ENCODE peak calls at places on chromosomes 2 and 18, in nine cellular contexts. L is spleen, Y is A549, T is IMR-90, D is foreskin fibroblast, W is Peyer's patch, C is fibroblast of the aortic adventitia, A is heart right ventricle, P is AG09309. X is an unnamed sample.

GRCh38 chr2:5164806-5165525 is 527.2 kb upstream of the SOX11 start:
- DNase-seq in L (no peak), Y (no peak), T (peak), D (peak), W (no peak), C (peak), A (no peak), P (peak), X (no peak)

GRCh38 chr2:232478571-232479340 is 8.9 kb downstream of the ECEL1 start:
- DNase-seq in L (peak), Y (no peak), T (no peak), D (no peak), W (no peak), C (no peak), A (no peak), P (no peak), X (no peak)

GRCh38 chr18:48222118-48222517 is 187.1 kb downstream of the ZBTB7C start:
- DNase-seq in L (no peak), Y (no peak), T (no peak), D (peak), W (no peak), C (peak), A (peak), P (no peak), X (peak)

GRCh38 chr2:128386066-128386465 is 67.4 kb upstream of the HS6ST1 start:
- DNase-seq in L (peak), Y (no peak), T (no peak), D (no peak), W (no peak), C (no peak), A (no peak), P (no peak), X (no peak)

GRCh38 chr2:232588680-232589585 is 38.4 kb downstream of the EIF4E2 start:
- DNase-seq in L (no peak), Y (peak), T (peak), D (peak), W (no peak), C (peak), A (peak), P (peak), X (no peak)

GRCh38 chr2:41937464-41937861 is 110.4 kb upstream of the PKDCC start:
- DNase-seq in L (no peak), Y (no peak), T (peak), D (no peak), W (no peak), C (peak), A (no peak), P (no peak), X (no peak)

GRCh38 chr18:74493689-74494088 is 2.5 kb upstream of the CNDP2 start:
- DNase-seq in L (no peak), Y (peak), T (peak), D (peak), W (peak), C (peak), A (peak), P (no peak), X (no peak)

GRCh38 chr18:79442508-79443221 is 46.9 kb downstream of the NFATC1 start:
- DNase-seq in L (no peak), Y (no peak), T (no peak), D (no peak), W (peak), C (peak), A (no peak), P (no peak), X (no peak)

GRCh38 chr2:197538412-197538811 is 22.5 kb downstream of the MOB4 start:
- DNase-seq in L (no peak), Y (no peak), T (peak), D (peak), W (no peak), C (peak), A (no peak), P (no peak), X (no peak)

GRCh38 chr2:15630121-15630957 is 38.7 kb downstream of the DDX1 start:
- DNase-seq in L (no peak), Y (no peak), T (no peak), D (no peak), W (no peak), C (no peak), A (no peak), P (no peak), X (no peak)

GRCh38 chr2:70041666-70042065 is 45.6 kb upstream of the PCBP1 start:
- DNase-seq in L (no peak), Y (no peak), T (peak), D (no peak), W (no peak), C (peak), A (no peak), P (no peak), X (no peak)

GRCh38 chr2:37676274-37676673 is 4.8 kb upstream of the CDC42EP3 start:
- DNase-seq in L (no peak), Y (peak), T (peak), D (no peak), W (no peak), C (peak), A (no peak), P (no peak), X (peak)

GRCh38 chr2:45568935-45569334 is 42.1 kb downstream of the SRBD1 start:
- DNase-seq in L (no peak), Y (no peak), T (no peak), D (no peak), W (no peak), C (no peak), A (no peak), P (no peak), X (no peak)

GRCh38 chr2:118670868-118671267 is 176.6 kb downstream of the EN1 start:
- DNase-seq in L (no peak), Y (no peak), T (peak), D (peak), W (no peak), C (peak), A (no peak), P (no peak), X (no peak)

GRCh38 chr18:75896865-75897264 is 469.4 kb upstream of the SMIM21 start:
- DNase-seq in L (no peak), Y (peak), T (no peak), D (no peak), W (no peak), C (no peak), A (no peak), P (no peak), X (no peak)

GRCh38 chr2:35973132-35973736 is 382.3 kb upstream of the CRIM1 start:
- DNase-seq in L (no peak), Y (peak), T (peak), D (peak), W (no peak), C (no peak), A (no peak), P (no peak), X (peak)

GRCh38 chr2:111659361-111660281 is 224.4 kb downstream of the ANAPC1 start:
- DNase-seq in L (no peak), Y (peak), T (peak), D (peak), W (no peak), C (peak), A (no peak), P (peak), X (peak)

GRCh38 chr18:44229693-44230108 is 451.0 kb upstream of the SETBP1 start:
- DNase-seq in L (no peak), Y (no peak), T (peak), D (peak), W (no peak), C (peak), A (peak), P (peak), X (peak)

GRCh38 chr18:9943311-9943710 is 29.5 kb downstream of the VAPA start:
- DNase-seq in L (no peak), Y (no peak), T (no peak), D (no peak), W (no peak), C (no peak), A (no peak), P (no peak), X (no peak)

GRCh38 chr18:31590570-31590969 is 1.1 kb upstream of the TTR start:
- DNase-seq in L (no peak), Y (no peak), T (no peak), D (no peak), W (no peak), C (no peak), A (no peak), P (no peak), X (no peak)

GRCh38 chr18:76145506-76145905 is 349.5 kb downstream of the ZNF516 start:
- DNase-seq in L (no peak), Y (no peak), T (no peak), D (no peak), W (no peak), C (no peak), A (no peak), P (no peak), X (no peak)

GRCh38 chr2:120512321-120512710 is 166.4 kb downstream of the INHBB start:
- DNase-seq in L (peak), Y (no peak), T (no peak), D (no peak), W (no peak), C (no peak), A (no peak), P (no peak), X (no peak)

GRCh38 chr18:63788447-63789096 is 13.4 kb downstream of the SERPINB7 start:
- DNase-seq in L (no peak), Y (peak), T (peak), D (peak), W (no peak), C (peak), A (no peak), P (peak), X (peak)

GRCh38 chr2:41948397-41948763 is 99.4 kb upstream of the PKDCC start:
- DNase-seq in L (no peak), Y (no peak), T (no peak), D (no peak), W (no peak), C (no peak), A (no peak), P (no peak), X (no peak)

GRCh38 chr2:196293751-196294486 is 122.5 kb upstream of the STK17B start:
- DNase-seq in L (no peak), Y (peak), T (peak), D (peak), W (no peak), C (peak), A (no peak), P (peak), X (no peak)

GRCh38 chr2:64645014-64645418 is 8.7 kb downstream of the SERTAD2 start:
- DNase-seq in L (no peak), Y (peak), T (peak), D (peak), W (no peak), C (peak), A (peak), P (peak), X (no peak)

GRCh38 chr18:7980136-7980535 is 413.0 kb downstream of the PTPRM start:
- DNase-seq in L (no peak), Y (no peak), T (no peak), D (no peak), W (no peak), C (no peak), A (no peak), P (no peak), X (no peak)

GRCh38 chr2:224211821-224212220 is 172.7 kb upstream of the SERPINE2 start:
- DNase-seq in L (no peak), Y (no peak), T (no peak), D (no peak), W (no peak), C (peak), A (no peak), P (no peak), X (no peak)

GRCh38 chr18:24136967-24137373 is 1.9 kb upstream of the CABYR start:
- DNase-seq in L (no peak), Y (no peak), T (peak), D (no peak), W (no peak), C (no peak), A (no peak), P (no peak), X (no peak)

GRCh38 chr2:221100467-221101089 is 471.5 kb downstream of the EPHA4 start:
- DNase-seq in L (no peak), Y (no peak), T (no peak), D (no peak), W (no peak), C (no peak), A (no peak), P (no peak), X (peak)
- TF ChIP-seq CTCF in L (no peak), Y (peak), T (peak), D (peak), W (no peak), C (no peak), A (peak), P (peak), X (peak)

DNA sequence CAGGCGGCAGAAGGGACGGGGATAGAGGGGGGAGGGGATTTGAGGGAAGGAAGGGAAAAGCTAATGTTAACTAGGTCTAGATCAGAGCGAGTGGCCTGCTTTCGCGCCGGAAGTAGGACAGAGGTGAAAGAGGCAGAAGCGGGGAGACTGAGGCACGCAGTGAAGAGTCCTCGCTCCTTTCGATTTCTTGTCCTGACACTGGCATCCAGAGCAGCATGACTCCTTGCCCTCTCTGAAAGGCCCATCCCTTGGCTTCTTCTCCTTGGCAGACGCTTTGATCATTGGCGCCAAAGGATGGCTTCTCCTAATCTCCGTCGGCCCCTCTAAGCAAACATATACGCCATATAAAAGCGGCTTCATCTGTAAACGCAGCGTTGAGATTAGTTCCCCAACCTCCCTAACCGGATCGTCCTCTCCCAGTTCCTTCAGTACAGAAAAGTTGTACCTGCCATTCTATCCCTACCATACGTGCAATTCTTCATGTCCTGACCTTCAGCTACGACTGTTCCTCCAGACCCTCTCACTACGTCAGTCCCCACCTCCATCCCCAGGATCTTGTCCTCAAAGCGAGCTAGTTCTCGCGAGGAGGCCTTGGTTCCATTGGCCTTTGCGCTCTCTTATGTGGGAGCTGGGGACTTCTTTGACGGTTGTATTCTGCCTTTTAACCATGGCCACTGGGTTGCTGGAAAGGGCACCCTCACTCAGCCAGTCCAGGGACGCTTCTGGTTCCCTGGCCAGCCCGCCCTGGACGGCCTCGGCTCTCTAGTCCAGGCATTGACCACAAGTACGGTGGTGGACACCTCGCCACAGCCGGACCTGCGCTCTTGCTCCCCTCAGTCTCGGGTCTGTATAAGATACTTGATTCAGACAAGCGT is 857 bp upstream of the NEUROD1 start:
- DNase-seq in L (peak), Y (no peak), T (no peak), D (no peak), W (no peak), C (no peak), A (no peak), P (no peak), X (no peak)
- H3K4me3 ChIP-seq in L (peak), Y (peak), T (no peak), D (no peak), W (no peak), C (peak), A (no peak), P (peak), X (peak)

DNA sequence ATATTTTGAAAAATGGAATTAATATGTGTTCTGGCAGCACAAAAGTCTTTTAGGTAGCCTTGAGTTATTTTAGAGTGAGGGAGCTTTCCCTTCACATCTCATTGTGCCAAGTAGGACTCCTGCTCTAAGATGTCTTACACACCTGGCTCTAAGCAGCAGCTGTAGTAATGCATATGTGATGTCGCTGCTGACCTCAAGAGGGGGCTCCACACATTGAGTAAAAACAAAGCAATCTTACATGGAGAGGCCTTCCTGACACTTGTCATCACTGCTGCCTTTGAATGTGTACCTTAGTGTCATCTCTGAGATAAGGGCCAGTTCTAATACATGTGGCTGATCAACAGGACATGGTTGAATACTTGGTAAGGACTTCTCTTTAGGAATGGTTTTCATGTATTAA is 75.8 kb downstream of the ACTR3 start:
- DNase-seq in L (no peak), Y (no peak), T (peak), D (no peak), W (no peak), C (peak), A (no peak), P (no peak), X (peak)
- TF ChIP-seq CTCF in L (peak), Y (peak), T (peak), D (peak), W (peak), C (peak), A (peak), P (peak), X (peak)

GRCh38 chr2:108632748-108633147 is 86.5 kb upstream of the RANBP2 start:
- DNase-seq in L (no peak), Y (no peak), T (no peak), D (no peak), W (no peak), C (no peak), A (no peak), P (no peak), X (no peak)
- H3K4me3 ChIP-seq in L (no peak), Y (no peak), T (no peak), D (no peak), W (no peak), C (no peak), A (no peak), P (no peak), X (no peak)

GRCh38 chr2:237695201-237695780 is 67.9 kb downstream of the LRRFIP1 start:
- DNase-seq in L (no peak), Y (peak), T (peak), D (peak), W (peak), C (peak), A (no peak), P (peak), X (no peak)

GRCh38 chr2:237693281-237694039 is 66.1 kb downstream of the LRRFIP1 start:
- DNase-seq in L (peak), Y (peak), T (peak), D (peak), W (peak), C (peak), A (no peak), P (no peak), X (peak)

GRCh38 chr2:237692601-237693079 is 65.3 kb downstream of the LRRFIP1 start:
- DNase-seq in L (peak), Y (no peak), T (no peak), D (no peak), W (peak), C (no peak), A (no peak), P (no peak), X (no peak)

GRCh38 chr2:237696471-237696870 is 69.1 kb downstream of the LRRFIP1 start:
- DNase-seq in L (peak), Y (no peak), T (no peak), D (no peak), W (peak), C (no peak), A (no peak), P (no peak), X (no peak)

GRCh38 chr2:237694423-237695194 is 67.2 kb downstream of the LRRFIP1 start:
- DNase-seq in L (peak), Y (no peak), T (no peak), D (no peak), W (peak), C (no peak), A (no peak), P (no peak), X (no peak)
- TF ChIP-seq CTCF in L (no peak), Y (no peak), T (no peak), D (no peak), W (no peak), C (no peak), A (no peak), P (no peak), X (no peak)

GRCh38 chr2:178448968-178449661 is 1.9 kb downstream of the PRKRA start:
- DNase-seq in L (no peak), Y (no peak), T (no peak), D (no peak), W (no peak), C (peak), A (no peak), P (no peak), X (no peak)
- H3K4me3 ChIP-seq in L (no peak), Y (peak), T (no peak), D (no peak), W (no peak), C (no peak), A (peak), P (no peak), X (no peak)

GRCh38 chr2:86078801-86079545 is 26.7 kb downstream of the POLR1A start:
- DNase-seq in L (no peak), Y (no peak), T (peak), D (no peak), W (peak), C (peak), A (peak), P (no peak), X (no peak)
- TF ChIP-seq CTCF in L (peak), Y (peak), T (peak), D (peak), W (peak), C (peak), A (peak), P (peak), X (peak)

DNA sequence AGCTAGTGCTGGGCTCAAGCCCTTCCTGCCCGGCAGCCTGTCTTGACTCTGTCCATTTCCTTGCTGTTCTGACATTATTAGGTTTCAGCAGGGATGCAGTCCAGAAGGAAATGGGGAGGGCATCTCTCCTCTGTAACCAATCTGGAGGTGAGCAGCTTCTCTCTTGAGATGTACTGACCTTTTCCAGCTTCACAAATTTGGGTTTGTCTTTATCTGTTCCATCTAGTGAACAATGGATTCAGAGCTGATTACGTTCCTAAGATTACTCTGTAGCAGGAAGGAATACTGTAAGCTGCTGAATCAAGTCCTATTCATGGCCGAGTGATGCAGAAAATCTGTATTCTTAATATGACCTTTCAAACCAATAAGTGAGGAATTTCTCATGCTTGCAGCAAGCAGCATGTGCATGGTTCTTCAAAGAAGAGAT is 11.0 kb downstream of the PLA2R1 start:
- DNase-seq in L (no peak), Y (no peak), T (no peak), D (no peak), W (no peak), C (peak), A (no peak), P (no peak), X (no peak)
- H3K4me3 ChIP-seq in L (no peak), Y (no peak), T (no peak), D (no peak), W (no peak), C (no peak), A (no peak), P (no peak), X (no peak)

X was measured in epithelial cell of proximal tubule.